ENCODE peak calls at places on chromosomes 5 and 9, in five cellular contexts. M, K, I, U and G are unnamed samples.

GRCh38 chr5:9513825-9514224 is 32.0 kb downstream of the SEMA5A start:
- DNase-seq in M (peak), K (no peak), I (peak), U (peak), G (no peak)

GRCh38 chr9:136696502-136696901 is 9.2 kb upstream of the AGPAT2 start:
- DNase-seq in M (no peak), K (no peak), I (no peak), U (no peak), G (no peak)

GRCh38 chr9:113919422-113919821 is 43.3 kb downstream of the ZNF618 start:
- DNase-seq in M (no peak), K (no peak), I (no peak), U (no peak), G (no peak)

GRCh38 chr9:120928015-120928719 is 1.6 kb upstream of the TRAF1 start:
- DNase-seq in M (no peak), K (no peak), I (no peak), U (no peak), G (no peak)

GRCh38 chr5:159751459-159751858 is 164.8 kb upstream of the ADRA1B start:
- DNase-seq in M (no peak), K (no peak), I (no peak), U (no peak), G (no peak)

GRCh38 chr5:140546851-140547507 is 483 bp upstream of the EIF4EBP3 start:
- DNase-seq in M (no peak), K (no peak), I (no peak), U (peak), G (no peak)

GRCh38 chr9:91426123-91426745 is 2.6 kb upstream of the NFIL3 start:
- DNase-seq in M (peak), K (no peak), I (peak), U (peak), G (no peak)

GRCh38 chr5:180001742-180002141 is 69.8 kb downstream of the RNF130 start:
- DNase-seq in M (no peak), K (no peak), I (no peak), U (no peak), G (no peak)

GRCh38 chr5:9156282-9156681 is 389.6 kb downstream of the SEMA5A start:
- DNase-seq in M (peak), K (no peak), I (peak), U (peak), G (no peak)

GRCh38 chr5:65268520-65268919 is 213.2 kb downstream of the ADAMTS6 start:
- DNase-seq in M (no peak), K (no peak), I (peak), U (peak), G (no peak)

GRCh38 chr9:35756743-35757526 is 2.9 kb upstream of the MSMP start:
- DNase-seq in M (peak), K (no peak), I (no peak), U (no peak), G (no peak)

GRCh38 chr9:7567687-7568086 is 231.9 kb downstream of the DMAC1 start:
- DNase-seq in M (no peak), K (no peak), I (no peak), U (no peak), G (no peak)

GRCh38 chr5:123088031-123088805 is 823 bp upstream of the PRDM6 start:
- DNase-seq in M (no peak), K (no peak), I (no peak), U (no peak), G (no peak)

GRCh38 chr5:6773342-6774035 is 60.3 kb downstream of the TENT4A start:
- DNase-seq in M (no peak), K (no peak), I (no peak), U (no peak), G (no peak)

GRCh38 chr9:71637433-71637832 is 130.9 kb downstream of the CEMIP2 start:
- DNase-seq in M (no peak), K (no peak), I (no peak), U (no peak), G (no peak)

GRCh38 chr9:134590240-134591081 is 51.1 kb upstream of the COL5A1 start:
- DNase-seq in M (no peak), K (peak), I (no peak), U (peak), G (no peak)

GRCh38 chr5:154753792-154754191 is 1.4 kb upstream of the LARP1 start:
- DNase-seq in M (peak), K (no peak), I (peak), U (peak), G (peak)

GRCh38 chr9:89234636-89235035 is 56.0 kb upstream of the SHC3 start:
- DNase-seq in M (peak), K (no peak), I (no peak), U (peak), G (no peak)

GRCh38 chr9:114281421-114282103 is 41.3 kb upstream of the ORM1 start:
- DNase-seq in M (no peak), K (no peak), I (peak), U (peak), G (no peak)

GRCh38 chr9:96447406-96447805 is 2.6 kb upstream of the HABP4 start:
- DNase-seq in M (no peak), K (no peak), I (peak), U (no peak), G (no peak)

GRCh38 chr5:137603891-137604290 is 104.8 kb upstream of the SPOCK1 start:
- DNase-seq in M (no peak), K (no peak), I (no peak), U (no peak), G (no peak)

GRCh38 chr5:6261256-6261655 is 117.1 kb downstream of the MED10 start:
- DNase-seq in M (peak), K (no peak), I (no peak), U (no peak), G (no peak)

GRCh38 chr9:94612071-94612470 is 18.4 kb upstream of the FBP2 start:
- DNase-seq in M (no peak), K (no peak), I (no peak), U (no peak), G (no peak)

GRCh38 chr5:73412597-73412988 is 36.0 kb downstream of the FOXD1 start:
- DNase-seq in M (peak), K (no peak), I (peak), U (peak), G (no peak)

GRCh38 chr5:119330367-119331183 is 25.2 kb upstream of the TNFAIP8 start:
- DNase-seq in M (peak), K (peak), I (no peak), U (peak), G (no peak)

GRCh38 chr9:7549261-7549660 is 250.3 kb downstream of the DMAC1 start:
- DNase-seq in M (no peak), K (no peak), I (no peak), U (no peak), G (no peak)

GRCh38 chr5:113900831-113901230 is 387.3 kb downstream of the YTHDC2 start:
- DNase-seq in M (no peak), K (no peak), I (no peak), U (no peak), G (no peak)

GRCh38 chr9:36935768-36936497 is 98.1 kb downstream of the PAX5 start:
- DNase-seq in M (peak), K (no peak), I (no peak), U (no peak), G (no peak)

GRCh38 chr9:136244116-136244775 is 1.4 kb downstream of the QSOX2 start:
- DNase-seq in M (no peak), K (no peak), I (no peak), U (no peak), G (peak)

GRCh38 chr5:79561525-79561893 is 47.6 kb upstream of the HOMER1 start:
- DNase-seq in M (no peak), K (no peak), I (no peak), U (no peak), G (no peak)

GRCh38 chr5:103218164-103218563 is 40.4 kb upstream of the MACIR start:
- DNase-seq in M (peak), K (no peak), I (peak), U (no peak), G (peak)